ENCODE peak calls at places on chromosomes 13 and 19, in nine cellular contexts. S is heart left ventricle, W is astrocyte of the cerebellum, V is adrenal gland, L is neural crest cell, R is fibroblast of mammary gland, Y is stomach, E is mesothelial cell of epicardium, H is mucosa of descending colon. P is an unnamed sample.

GRCh38 chr19:16594131-16594586 is 21.9 kb upstream of the SLC35E1 start:
- DNase-seq in S (peak), W (no peak), V (no peak), L (no peak), R (no peak), Y (no peak), E (no peak), H (no peak), P (peak)

GRCh38 chr13:64633948-64634347 is 2596.2 kb downstream of the PCDH9 start:
- DNase-seq in S (no peak), W (no peak), V (no peak), L (no peak), R (no peak), Y (no peak), E (no peak), H (no peak), P (no peak)

GRCh38 chr13:36685912-36686311 is 12.1 kb downstream of the SERTM1 start:
- DNase-seq in S (no peak), W (no peak), V (no peak), L (no peak), R (peak), Y (no peak), E (no peak), H (no peak), P (no peak)

GRCh38 chr13:110574161-110574560 is 12.6 kb upstream of the RAB20 start:
- DNase-seq in S (no peak), W (no peak), V (no peak), L (no peak), R (no peak), Y (no peak), E (no peak), H (no peak), P (no peak)

GRCh38 chr19:4388171-4389063 is 11.9 kb downstream of the SH3GL1 start:
- DNase-seq in S (peak), W (no peak), V (peak), L (no peak), R (no peak), Y (peak), E (no peak), H (no peak), P (no peak)

GRCh38 chr19:48746738-48747575 is at the start of gene IZUMO1:
- DNase-seq in S (peak), W (peak), V (peak), L (peak), R (peak), Y (peak), E (peak), H (peak), P (no peak)

GRCh38 chr19:42284641-42285341 is 15.7 kb downstream of the CIC start:
- DNase-seq in S (no peak), W (no peak), V (peak), L (no peak), R (no peak), Y (no peak), E (peak), H (no peak), P (peak)

GRCh38 chr13:35475960-35476943 is at the start of gene MAB21L1:
- DNase-seq in S (peak), W (peak), V (no peak), L (peak), R (peak), Y (peak), E (no peak), H (peak), P (no peak)

GRCh38 chr13:87677043-87677333 is 5.8 kb downstream of the SLITRK5 start:
- DNase-seq in S (no peak), W (no peak), V (no peak), L (no peak), R (no peak), Y (no peak), E (no peak), H (no peak), P (no peak)

GRCh38 chr19:41410655-41411054 is 13.0 kb downstream of the BCKDHA start:
- DNase-seq in S (no peak), W (no peak), V (no peak), L (no peak), R (no peak), Y (no peak), E (no peak), H (no peak), P (no peak)

GRCh38 chr13:66513728-66514127 is 716.4 kb downstream of the PCDH9 start:
- DNase-seq in S (no peak), W (no peak), V (no peak), L (no peak), R (no peak), Y (no peak), E (no peak), H (no peak), P (no peak)

GRCh38 chr19:33177417-33177976 is 16.6 kb upstream of the LRP3 start:
- DNase-seq in S (no peak), W (peak), V (peak), L (peak), R (no peak), Y (no peak), E (no peak), H (no peak), P (no peak)

GRCh38 chr19:47707135-47707925 is 5.9 kb upstream of the EHD2 start:
- DNase-seq in S (peak), W (no peak), V (peak), L (peak), R (peak), Y (peak), E (no peak), H (peak), P (peak)

GRCh38 chr13:93270769-93271753 is 44.5 kb downstream of the GPC6 start:
- DNase-seq in S (no peak), W (no peak), V (no peak), L (no peak), R (no peak), Y (no peak), E (no peak), H (no peak), P (no peak)

GRCh38 chr19:39843919-39844793 is 2.0 kb downstream of the FBL start:
- DNase-seq in S (no peak), W (peak), V (no peak), L (no peak), R (peak), Y (no peak), E (no peak), H (peak), P (no peak)

GRCh38 chr13:110497003-110497402 is 64.5 kb downstream of the RAB20 start:
- DNase-seq in S (no peak), W (no peak), V (no peak), L (no peak), R (no peak), Y (no peak), E (no peak), H (no peak), P (no peak)

GRCh38 chr19:3682741-3683404 is 17.4 kb downstream of the PIP5K1C start:
- DNase-seq in S (no peak), W (peak), V (no peak), L (no peak), R (peak), Y (no peak), E (no peak), H (no peak), P (no peak)

GRCh38 chr13:23902975-23903905 is 5.9 kb upstream of the C1QTNF9B start:
- DNase-seq in S (no peak), W (no peak), V (no peak), L (no peak), R (no peak), Y (no peak), E (no peak), H (no peak), P (no peak)

GRCh38 chr19:956747-957451 is 27.2 kb upstream of the WDR18 start:
- DNase-seq in S (no peak), W (no peak), V (no peak), L (no peak), R (no peak), Y (no peak), E (no peak), H (no peak), P (no peak)

GRCh38 chr19:18397242-18398202 is at the start of gene LRRC25:
- DNase-seq in S (no peak), W (no peak), V (peak), L (no peak), R (no peak), Y (no peak), E (no peak), H (peak), P (peak)

GRCh38 chr13:87356314-87356713 is 314.9 kb upstream of the SLITRK5 start:
- DNase-seq in S (no peak), W (no peak), V (no peak), L (no peak), R (no peak), Y (no peak), E (no peak), H (peak), P (no peak)

GRCh38 chr13:95898256-95898655 is 154.9 kb downstream of the UGGT2 start:
- DNase-seq in S (no peak), W (no peak), V (no peak), L (no peak), R (no peak), Y (no peak), E (no peak), H (no peak), P (no peak)

GRCh38 chr19:46471116-46471733 is at the start of gene PNMA8A:
- DNase-seq in S (peak), W (no peak), V (peak), L (peak), R (peak), Y (peak), E (peak), H (peak), P (no peak)

GRCh38 chr13:36817996-36818395 is 1.0 kb upstream of the RFXAP start:
- DNase-seq in S (no peak), W (no peak), V (no peak), L (no peak), R (no peak), Y (no peak), E (no peak), H (no peak), P (no peak)

GRCh38 chr13:32031815-32032345 is 306 bp downstream of the FRY start:
- DNase-seq in S (no peak), W (no peak), V (no peak), L (no peak), R (no peak), Y (no peak), E (no peak), H (no peak), P (no peak)

DNA sequence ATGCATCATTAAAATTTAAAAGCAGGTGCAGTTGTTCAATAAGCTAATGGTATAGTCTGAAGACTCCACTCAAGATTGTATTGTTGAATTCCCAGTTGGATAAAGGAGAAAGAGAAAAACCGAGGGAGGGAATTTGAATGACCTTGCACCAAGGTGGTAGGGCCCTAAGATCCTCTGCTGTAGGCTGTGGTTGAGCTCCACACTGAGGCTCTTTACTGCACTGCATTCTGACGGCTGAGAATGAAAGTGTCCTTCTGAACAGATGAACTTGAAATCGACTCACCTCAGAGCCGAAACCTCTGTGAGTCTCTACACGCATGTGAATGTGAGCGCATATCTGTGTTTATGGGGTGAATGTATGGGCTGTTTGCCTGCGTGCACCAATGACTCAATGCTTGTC is 388.9 kb upstream of the DACH1 start:
- DNase-seq in S (no peak), W (peak), V (peak), L (peak), R (peak), Y (no peak), E (no peak), H (peak), P (no peak)
- TF ChIP-seq CTCF in S (no peak), W (peak), V (peak), L (peak), R (peak), Y (no peak), E (no peak), H (peak), P (no peak)

GRCh38 chr19:50522881-50523280 is 9.2 kb upstream of the ASPDH start:
- DNase-seq in S (peak), W (no peak), V (no peak), L (no peak), R (no peak), Y (no peak), E (no peak), H (no peak), P (no peak)
- TF ChIP-seq CTCF in S (no peak), W (no peak), V (no peak), L (no peak), R (no peak), Y (no peak), E (no peak), H (no peak), P (no peak)

GRCh38 chr13:80342541-80343371 is 1.8 kb upstream of the SPRY2 start:
- DNase-seq in S (peak), W (no peak), V (peak), L (peak), R (peak), Y (peak), E (peak), H (peak), P (peak)

GRCh38 chr13:80340643-80341097 is 256 bp downstream of the SPRY2 start:
- DNase-seq in S (no peak), W (no peak), V (no peak), L (no peak), R (peak), Y (no peak), E (no peak), H (no peak), P (peak)

GRCh38 chr13:80339841-80340642 is 884 bp downstream of the SPRY2 start:
- DNase-seq in S (peak), W (no peak), V (peak), L (peak), R (peak), Y (peak), E (peak), H (peak), P (peak)

GRCh38 chr13:80341771-80342271 is 895 bp upstream of the SPRY2 start:
- DNase-seq in S (peak), W (no peak), V (peak), L (peak), R (peak), Y (no peak), E (peak), H (peak), P (no peak)

DNA sequence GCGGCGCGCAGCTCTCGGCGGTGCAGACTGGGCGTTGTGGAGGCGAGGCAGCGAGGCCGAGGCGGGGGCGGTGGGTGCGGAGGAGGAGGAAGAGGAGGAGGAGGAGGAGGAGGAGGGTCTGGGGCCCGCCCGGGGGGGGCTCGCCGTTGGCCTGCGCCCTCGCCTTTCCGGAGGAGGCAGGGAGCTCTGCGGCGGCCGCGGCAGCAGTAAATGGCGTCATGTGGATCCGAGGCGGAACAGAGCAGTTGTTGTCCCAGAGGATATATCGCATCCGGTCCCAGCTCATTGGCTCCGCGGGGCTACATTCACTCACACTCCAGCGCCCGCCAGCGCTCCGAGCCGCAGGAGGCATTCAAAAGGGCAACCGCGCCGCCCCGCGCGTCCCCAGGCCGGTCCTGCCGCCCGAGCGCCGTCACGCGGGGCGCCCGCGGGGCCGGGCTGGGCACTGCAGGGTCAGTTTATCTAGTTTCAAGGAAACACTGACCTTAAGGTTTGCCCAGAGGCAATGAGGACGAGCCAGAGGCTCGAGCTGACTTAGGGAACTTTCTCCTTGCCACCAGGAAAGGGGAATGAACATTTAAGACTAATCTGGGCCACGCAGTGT is at the start of gene SPRY2:
- DNase-seq in S (peak), W (peak), V (peak), L (peak), R (peak), Y (peak), E (peak), H (peak), P (peak)
- TF ChIP-seq CTCF in S (peak), W (no peak), V (no peak), L (peak), R (no peak), Y (no peak), E (no peak), H (no peak), P (no peak)

GRCh38 chr13:27665333-27665732 is 43.6 kb downstream of the POLR1D start:
- DNase-seq in S (no peak), W (no peak), V (no peak), L (no peak), R (no peak), Y (no peak), E (no peak), H (no peak), P (no peak)
- TF ChIP-seq CTCF in S (peak), W (peak), V (no peak), L (peak), R (peak), Y (no peak), E (no peak), H (no peak), P (no peak)

DNA sequence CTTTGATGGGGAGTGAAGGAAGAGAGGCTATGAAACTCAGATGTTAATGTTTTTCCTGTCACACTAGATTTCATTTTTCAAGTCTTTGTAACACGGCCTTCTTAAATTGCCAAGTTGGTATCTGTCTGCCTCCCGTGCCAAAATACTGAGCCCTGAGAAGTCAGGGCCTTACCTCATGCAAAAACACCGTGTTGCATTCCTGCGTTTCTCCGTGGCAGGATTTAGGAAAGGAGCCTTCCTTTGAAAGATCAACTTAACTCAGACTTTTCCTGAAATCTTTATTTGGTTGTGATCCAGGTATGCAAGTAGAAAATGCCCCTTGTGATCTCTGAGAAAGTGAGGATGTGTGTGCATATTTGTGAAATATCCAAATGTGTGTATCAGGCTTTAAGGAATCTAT is 1291.0 kb upstream of the SLC10A2 start:
- DNase-seq in S (no peak), W (peak), V (no peak), L (no peak), R (no peak), Y (no peak), E (no peak), H (no peak), P (no peak)
- TF ChIP-seq CTCF in S (no peak), W (no peak), V (no peak), L (no peak), R (no peak), Y (no peak), E (no peak), H (no peak), P (no peak)

GRCh38 chr19:8096071-8096470 is 43.5 kb downstream of the CCL25 start:
- DNase-seq in S (no peak), W (no peak), V (no peak), L (no peak), R (no peak), Y (no peak), E (no peak), H (no peak), P (no peak)
- TF ChIP-seq CTCF in S (no peak), W (no peak), V (no peak), L (no peak), R (no peak), Y (no peak), E (no peak), H (no peak), P (no peak)

DNA sequence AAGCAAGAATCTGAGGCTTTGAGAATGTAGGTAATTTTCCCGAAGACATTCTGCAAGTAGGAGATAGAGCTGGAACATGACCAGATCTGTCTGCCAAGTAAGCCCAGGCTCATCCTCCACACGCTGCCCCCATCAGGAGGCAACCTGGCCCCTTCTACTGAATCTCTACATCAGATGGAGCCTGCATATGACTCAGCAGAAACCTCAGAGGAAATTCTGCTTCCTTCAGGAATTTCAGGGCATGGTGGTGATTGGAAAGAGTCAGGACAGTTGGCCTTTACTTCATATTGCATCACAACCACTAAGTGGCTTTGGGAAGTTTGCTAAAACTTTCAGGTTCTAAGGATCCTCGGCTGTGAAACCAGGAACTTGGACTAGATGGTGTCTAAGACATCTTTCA is 85.2 kb downstream of the LRRC63 start:
- DNase-seq in S (no peak), W (peak), V (no peak), L (no peak), R (peak), Y (no peak), E (no peak), H (no peak), P (no peak)
- TF ChIP-seq CTCF in S (no peak), W (no peak), V (no peak), L (no peak), R (no peak), Y (no peak), E (no peak), H (no peak), P (no peak)